ENCODE peak calls at places on chromosomes 1 and 21, in nine cellular contexts. Y is adrenal gland, A is A549, V is stomach, E is OCI-LY7, R is pancreas, I is sigmoid colon, M is RWPE1, H is uterus. K is an unnamed sample.

GRCh38 chr1:47452426-47452825 is 14.6 kb downstream of the FOXD2 start:
- DNase-seq in Y (no peak), A (no peak), V (no peak), E (no peak), R (no peak), I (no peak), M (no peak), H (no peak), K (no peak)

GRCh38 chr21:31278511-31279155 is 65.4 kb downstream of the TIAM1 start:
- DNase-seq in Y (no peak), A (no peak), V (no peak), E (no peak), R (no peak), I (no peak), M (no peak), H (no peak), K (no peak)

GRCh38 chr21:17911628-17912027 is 92.5 kb upstream of the C21orf91 start:
- DNase-seq in Y (no peak), A (no peak), V (no peak), E (no peak), R (no peak), I (no peak), M (peak), H (no peak), K (no peak)

GRCh38 chr1:212218911-212219310 is 66.3 kb upstream of the PPP2R5A start:
- DNase-seq in Y (no peak), A (no peak), V (no peak), E (peak), R (no peak), I (no peak), M (no peak), H (no peak), K (no peak)

GRCh38 chr1:37932759-37933158 is 14.1 kb downstream of the INPP5B start:
- DNase-seq in Y (no peak), A (peak), V (no peak), E (no peak), R (no peak), I (no peak), M (peak), H (no peak), K (no peak)

GRCh38 chr1:243287652-243288051 is 31.8 kb downstream of the SDCCAG8 start:
- DNase-seq in Y (no peak), A (peak), V (no peak), E (peak), R (no peak), I (no peak), M (peak), H (no peak), K (no peak)

GRCh38 chr21:44761011-44761729 is 40.5 kb downstream of the UBE2G2 start:
- DNase-seq in Y (no peak), A (no peak), V (no peak), E (peak), R (no peak), I (no peak), M (no peak), H (no peak), K (no peak)

GRCh38 chr1:181104790-181105133 is 16.3 kb downstream of the IER5 start:
- DNase-seq in Y (peak), A (no peak), V (no peak), E (peak), R (no peak), I (peak), M (no peak), H (peak), K (no peak)

GRCh38 chr21:45299026-45299863 is 11.6 kb upstream of the POFUT2 start:
- DNase-seq in Y (peak), A (no peak), V (no peak), E (no peak), R (no peak), I (peak), M (no peak), H (peak), K (peak)

GRCh38 chr1:224432672-224433040 is 1.9 kb downstream of the WDR26 start:
- DNase-seq in Y (no peak), A (no peak), V (no peak), E (peak), R (no peak), I (no peak), M (no peak), H (no peak), K (no peak)

GRCh38 chr21:29637553-29637952 is 302.2 kb downstream of the GRIK1 start:
- DNase-seq in Y (no peak), A (no peak), V (no peak), E (no peak), R (no peak), I (no peak), M (no peak), H (no peak), K (no peak)

DNA sequence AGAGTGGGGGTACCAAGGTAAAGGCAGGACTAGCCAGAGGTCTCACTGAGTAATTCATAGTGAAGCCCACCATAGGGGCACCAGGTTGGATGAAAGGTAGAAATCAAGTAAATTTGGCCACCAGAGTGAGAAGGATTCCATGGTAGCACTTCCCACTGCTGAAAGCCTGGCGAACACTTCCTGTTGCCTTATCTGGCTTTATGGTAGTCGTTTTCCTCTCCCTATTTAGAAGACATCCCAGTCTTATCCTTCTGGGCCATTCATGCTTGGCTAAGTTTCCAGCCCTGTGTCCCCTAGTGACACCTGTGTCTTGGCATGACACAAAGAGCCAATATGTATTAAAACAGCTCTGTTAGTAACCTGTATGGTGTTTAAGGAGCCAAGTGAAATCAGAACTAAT is 74.3 kb upstream of the SIPA1L2 start:
- DNase-seq in Y (no peak), A (no peak), V (no peak), E (no peak), R (no peak), I (no peak), M (no peak), H (no peak), K (no peak)
- H3K27ac ChIP-seq in Y (peak), A (peak), V (no peak), E (no peak), R (peak), I (peak), M (peak), H (peak), K (peak)

DNA sequence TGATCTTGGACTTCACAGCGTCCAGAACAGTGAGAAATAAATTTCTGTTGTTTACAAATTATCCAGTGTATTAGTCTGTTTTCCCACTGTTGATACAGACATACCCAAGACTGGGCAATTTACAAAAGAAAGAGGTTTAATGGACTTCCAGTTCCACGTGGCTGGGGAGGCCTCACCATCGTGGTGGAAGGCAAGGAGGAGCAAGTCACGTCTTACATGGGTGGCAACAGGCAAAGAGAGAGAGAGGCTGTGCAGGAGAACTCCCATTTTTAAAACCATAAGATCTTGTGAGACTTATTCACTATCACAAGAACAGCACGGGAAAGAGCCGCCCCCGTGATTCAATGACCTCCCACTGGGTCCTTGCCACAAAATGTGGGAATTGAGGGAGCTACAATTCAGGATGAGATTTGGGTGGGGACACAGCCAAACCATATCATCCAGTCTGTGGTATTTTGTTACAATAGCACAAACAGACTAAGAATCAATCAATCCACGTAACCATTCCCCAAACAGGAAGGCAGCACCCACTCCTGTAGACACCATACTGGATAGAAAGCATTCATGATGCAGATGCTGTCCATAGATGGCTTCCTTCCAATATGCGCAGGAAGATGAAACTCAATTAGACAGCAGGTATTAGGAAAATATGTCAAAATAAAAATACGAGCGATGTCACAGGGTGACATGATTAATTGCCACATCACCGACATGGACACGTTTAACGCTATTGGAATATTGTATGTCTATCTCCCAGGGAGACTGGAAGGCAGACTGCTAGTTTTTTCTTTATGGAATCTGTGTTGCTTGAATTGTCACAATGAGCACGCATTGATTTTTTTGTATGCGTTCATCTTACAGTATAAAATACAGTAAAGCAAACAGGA is 22.8 kb downstream of the ECE1 start:
- DNase-seq in Y (no peak), A (no peak), V (no peak), E (no peak), R (no peak), I (no peak), M (no peak), H (no peak), K (no peak)
- H3K27ac ChIP-seq in Y (no peak), A (peak), V (no peak), E (no peak), R (no peak), I (no peak), M (no peak), H (no peak), K (peak)

GRCh38 chr1:150154143-150154542 is 4.4 kb downstream of the PLEKHO1 start:
- DNase-seq in Y (no peak), A (no peak), V (no peak), E (no peak), R (no peak), I (peak), M (no peak), H (peak), K (no peak)

GRCh38 chr1:150152772-150153461 is 3.2 kb downstream of the PLEKHO1 start:
- DNase-seq in Y (no peak), A (no peak), V (no peak), E (no peak), R (no peak), I (peak), M (no peak), H (no peak), K (no peak)

GRCh38 chr1:150156868-150157603 is 7.3 kb downstream of the PLEKHO1 start:
- DNase-seq in Y (no peak), A (no peak), V (no peak), E (no peak), R (no peak), I (no peak), M (no peak), H (no peak), K (no peak)

GRCh38 chr1:150152182-150152536 is 2.4 kb downstream of the PLEKHO1 start:
- DNase-seq in Y (no peak), A (no peak), V (no peak), E (no peak), R (no peak), I (peak), M (no peak), H (no peak), K (no peak)

DNA sequence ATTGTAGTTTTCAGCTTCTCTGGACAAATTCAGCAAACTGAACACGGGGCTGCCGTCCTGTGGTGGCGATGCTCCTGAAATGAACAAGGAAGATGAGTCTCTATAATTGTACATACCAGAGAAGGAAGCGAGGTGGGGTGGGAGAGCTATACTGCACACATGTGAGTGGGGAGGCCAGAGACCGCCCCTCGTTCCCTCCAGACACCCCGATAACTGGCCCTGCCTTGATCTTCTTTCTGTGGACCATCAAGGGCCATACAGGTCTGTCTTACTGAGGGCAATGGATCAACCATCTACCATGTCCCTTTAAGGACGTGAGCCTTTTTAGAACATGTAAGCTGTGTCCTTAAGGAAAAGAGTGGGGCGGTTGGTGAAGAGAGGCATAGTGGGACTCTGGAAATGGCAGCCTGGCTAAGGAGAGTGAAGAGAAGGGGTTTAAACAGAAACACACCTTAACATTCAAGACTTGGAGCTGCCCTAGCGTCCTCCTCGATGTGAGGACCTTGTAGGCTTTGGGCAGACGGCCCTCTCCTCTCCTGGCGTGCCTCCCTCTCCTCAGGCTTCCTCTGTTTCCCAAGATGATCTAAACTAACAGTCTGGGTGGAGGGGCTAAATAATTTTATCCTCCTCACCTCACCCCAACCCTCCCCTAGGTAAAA is 5.8 kb downstream of the PLEKHO1 start:
- DNase-seq in Y (no peak), A (no peak), V (no peak), E (no peak), R (no peak), I (no peak), M (no peak), H (no peak), K (no peak)
- H3K27ac ChIP-seq in Y (no peak), A (no peak), V (no peak), E (peak), R (no peak), I (peak), M (no peak), H (peak), K (peak)

DNA sequence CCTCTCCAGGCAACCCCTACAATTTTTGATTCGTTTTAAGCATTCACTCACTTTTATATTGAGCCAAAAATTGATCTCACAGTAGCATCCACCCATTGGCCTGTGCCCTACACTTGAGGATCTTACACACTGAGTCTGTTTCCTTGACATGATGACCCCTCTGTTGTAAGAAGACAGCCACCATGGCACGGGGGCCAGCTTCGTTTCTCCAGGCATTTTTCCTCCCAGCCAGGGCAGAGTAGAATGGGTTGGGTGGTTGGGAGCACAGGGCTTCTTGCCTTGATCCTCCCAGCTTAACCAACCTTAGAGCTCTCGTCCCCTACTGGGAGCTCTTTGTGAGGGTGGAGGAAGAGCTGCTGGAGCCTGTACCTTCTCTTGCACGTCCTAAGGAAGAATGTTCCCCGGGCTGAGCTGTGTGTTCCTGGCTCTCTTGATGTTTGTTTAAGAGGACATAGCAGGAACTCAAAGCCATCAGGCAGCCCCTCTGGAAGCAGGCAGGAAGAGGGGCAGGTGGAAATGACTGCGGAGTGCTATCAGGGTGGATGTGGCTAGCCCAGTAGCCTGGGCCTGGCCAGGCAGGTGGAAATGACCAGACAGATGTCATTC is 213.2 kb upstream of the TMEM51 start:
- DNase-seq in Y (no peak), A (no peak), V (no peak), E (no peak), R (no peak), I (no peak), M (no peak), H (no peak), K (no peak)
- H3K27ac ChIP-seq in Y (no peak), A (no peak), V (no peak), E (no peak), R (no peak), I (peak), M (no peak), H (no peak), K (peak)

K was measured in left ventricle myocardium inferior.